ENCODE peak calls at places on chromosomes 4 and X, in four cellular contexts. E is heart left ventricle, Y is K562, A is A549. N is an unnamed sample. For H3K4me1, the result is how much of the 10 kb centered on the place peaks cover.

GRCh38 chrX:14497184-14497666 is 32.1 kb upstream of the GLRA2 start:
- DNase-seq in E (peak), A (no peak), Y (no peak), N (no peak)

GRCh38 chr4:86918539-86919072 is 16.2 kb upstream of the AFF1 start:
- DNase-seq in Y (no peak), A (no peak), E (no peak), N (no peak)

GRCh38 chr4:174449152-174449551 is 73.1 kb downstream of the HPGD start:
- DNase-seq in Y (no peak), A (no peak), E (no peak), N (no peak)

GRCh38 chr4:134027931-134028330 is 173.7 kb downstream of the PABPC4L start:
- DNase-seq in E (no peak), Y (no peak), A (no peak), N (no peak)

GRCh38 chrX:130081421-130082045 is 28.8 kb downstream of the ELF4 start:
- DNase-seq in Y (no peak), A (no peak), E (no peak), N (no peak)

GRCh38 chrX:145396612-145397011 is 149.3 kb downstream of the SPANXN1 start:
- DNase-seq in A (no peak), E (no peak), Y (no peak), N (no peak)

GRCh38 chrX:153966841-153967535 is 4.6 kb downstream of the HCFC1 start:
- DNase-seq in Y (no peak), A (no peak), E (no peak), N (no peak)

GRCh38 chr4:127967141-127967775 is 2.1 kb downstream of the ABHD18 start:
- DNase-seq in Y (no peak), A (no peak), E (no peak), N (no peak)

GRCh38 chr4:177447417-177448004 is 5.3 kb upstream of the AGA start:
- DNase-seq in Y (no peak), E (no peak), A (no peak), N (no peak)

DNA sequence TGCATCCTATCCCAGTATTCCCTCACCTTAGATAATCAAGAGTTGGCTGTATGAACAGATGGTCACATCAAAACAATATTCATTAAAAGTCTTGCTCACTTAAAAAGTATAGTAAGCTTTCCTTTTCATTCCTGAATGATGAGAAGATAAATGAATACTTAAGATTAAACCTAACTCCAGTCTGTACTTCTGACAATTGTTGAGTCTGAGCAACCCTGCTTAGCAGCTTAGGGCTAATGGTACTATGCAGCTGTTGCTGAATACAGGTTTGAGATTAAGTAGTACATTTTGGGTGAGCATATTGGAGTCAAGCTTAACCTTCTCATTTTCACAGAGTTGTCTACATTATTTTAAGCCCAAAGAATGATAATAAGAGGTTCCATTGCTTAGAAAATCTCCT is 121.7 kb upstream of the ETNPPL start:
- DNase-seq in E (no peak), Y (no peak), A (no peak), N (no peak)
- H3K27ac ChIP-seq in E (no peak), Y (no peak), A (no peak), N (no peak)

GRCh38 chrX:101348452-101349222 is at the start of gene TIMM8A:
- DNase-seq in E (peak), A (peak), Y (peak), N (peak)
- TF ChIP-seq POLR2A in E (no peak), A (peak), Y (peak), N (peak)

GRCh38 chrX:11781133-11781532 is 23.1 kb downstream of the MSL3 start:
- DNase-seq in A (no peak), Y (no peak), E (no peak), N (no peak)

GRCh38 chrX:11787564-11787963 is 29.5 kb downstream of the MSL3 start:
- DNase-seq in Y (peak), E (peak), A (peak), N (peak)

GRCh38 chrX:11784543-11784942 is 26.5 kb downstream of the MSL3 start:
- DNase-seq in Y (no peak), A (no peak), E (no peak), N (no peak)

GRCh38 chrX:11786862-11787261 is 28.8 kb downstream of the MSL3 start:
- DNase-seq in E (no peak), A (no peak), Y (no peak), N (no peak)

GRCh38 chrX:11781734-11782370 is 23.8 kb downstream of the MSL3 start:
- DNase-seq in A (no peak), E (no peak), Y (no peak), N (no peak)
- H3K4me1 ChIP-seq in A (under half), E (under half), Y (under half), N (under half)

GRCh38 chr4:143351149-143351691 is 14.5 kb downstream of the GAB1 start:
- DNase-seq in Y (no peak), E (no peak), A (no peak), N (no peak)
- H3K27ac ChIP-seq in Y (no peak), E (peak), A (no peak), N (peak)

N was measured in transverse colon.